ENCODE peak calls at places on chromosomes 13 and 19, in seven cellular contexts. U is cardiac muscle cell, H is tibial artery, N is thoracic aorta, G is neural progenitor cell, M is brain microvascular endothelial cell, C is lower lobe of right lung. A is an unnamed sample.

GRCh38 chr13:19071161-19071936 is 110.3 kb downstream of the TUBA3C start:
- DNase-seq in U (no peak), G (no peak), C (no peak), H (no peak), M (no peak), N (no peak), A (no peak)

GRCh38 chr13:98393873-98394272 is 183.0 kb downstream of the STK24 start:
- DNase-seq in C (no peak), G (no peak), H (no peak), M (no peak), U (no peak), N (no peak), A (no peak)

GRCh38 chr19:9996541-9996940 is 13.8 kb downstream of the COL5A3 start:
- DNase-seq in H (no peak), G (no peak), M (no peak), U (no peak), N (no peak), C (no peak), A (no peak)

GRCh38 chr13:97026759-97027555 is 32.7 kb upstream of the OXGR1 start:
- DNase-seq in N (no peak), M (no peak), U (no peak), C (no peak), G (no peak), H (no peak), A (no peak)

GRCh38 chr13:98315902-98316301 is 138.8 kb upstream of the RNF113B start:
- DNase-seq in G (no peak), C (no peak), H (no peak), U (peak; percentile 42), M (no peak), N (no peak), A (no peak)

GRCh38 chr19:30909216-30909615 is 440.0 kb downstream of the TSHZ3 start:
- DNase-seq in M (no peak), C (no peak), G (no peak), U (no peak), N (no peak), H (no peak), A (no peak)

GRCh38 chr19:43620061-43621001 is 902 bp upstream of the ZNF428 start:
- DNase-seq in C (peak; percentile 89), H (no peak), M (no peak), N (peak; percentile 63), G (no peak), U (no peak), A (no peak)

GRCh38 chr13:19561585-19561984 is 253 bp upstream of the TPTE2 start:
- DNase-seq in M (no peak), N (no peak), H (no peak), G (no peak), U (no peak), C (no peak), A (no peak)

GRCh38 chr19:38975861-38976271 is 324 bp upstream of the FBXO17 start:
- DNase-seq in N (no peak), M (no peak), C (no peak), H (no peak), G (peak; percentile 67), U (no peak), A (no peak)

GRCh38 chr13:53151692-53152421 is 123.2 kb downstream of the OLFM4 start:
- DNase-seq in H (no peak), N (no peak), G (peak; percentile 87), M (peak; percentile 2), C (no peak), U (peak; percentile 85), A (no peak)

GRCh38 chr19:7230826-7231225 is 63.4 kb downstream of the INSR start:
- DNase-seq in M (no peak), G (no peak), N (no peak), H (peak; percentile 81), C (no peak), U (no peak), A (no peak)

GRCh38 chr13:112095354-112095753 is 28.4 kb downstream of the SOX1 start:
- DNase-seq in U (no peak), G (no peak), M (no peak), H (peak; percentile 41), C (no peak), N (no peak), A (no peak)

GRCh38 chr19:15469513-15470297 is 5.4 kb upstream of the RASAL3 start:
- DNase-seq in N (no peak), U (no peak), G (peak; percentile 32), H (no peak), M (no peak), C (no peak), A (no peak)

GRCh38 chr13:106533101-106533939 is 2.1 kb downstream of the EFNB2 start:
- DNase-seq in N (no peak), U (peak; percentile 92), G (peak; percentile 93), M (peak; percentile 81), C (peak; percentile 89), H (peak; percentile 89), A (no peak)

GRCh38 chr13:97810152-97810551 is 143.3 kb upstream of the IPO5 start:
- DNase-seq in C (no peak), G (peak; percentile 15), H (no peak), U (peak; percentile 6), M (peak; percentile 7), N (no peak), A (no peak)

GRCh38 chr19:48646192-48646911 is 365 bp upstream of the CA11 start:
- DNase-seq in H (peak; percentile 94), M (peak; percentile 68), N (no peak), G (peak; percentile 96), C (peak; percentile 90), U (peak; percentile 94), A (no peak)

GRCh38 chr13:67148219-67148583 is 81.9 kb downstream of the PCDH9 start:
- DNase-seq in C (no peak), N (no peak), U (no peak), M (peak; percentile 6), G (no peak), H (no peak), A (peak; percentile 22)

GRCh38 chr13:31946091-31946770 is 85.3 kb upstream of the FRY start:
- DNase-seq in M (no peak), G (no peak), U (no peak), H (no peak), C (no peak), N (no peak), A (peak; percentile 67)

GRCh38 chr13:33730147-33730546 is 87.8 kb upstream of the RFC3 start:
- DNase-seq in M (no peak), C (no peak), H (no peak), G (no peak), U (no peak), N (no peak), A (no peak)

GRCh38 chr19:34432797-34433196 is 4.6 kb downstream of the UBA2 start:
- DNase-seq in G (no peak), U (peak; percentile 5), H (peak; percentile 93), M (peak; percentile 18), N (no peak), C (no peak), A (no peak)

GRCh38 chr19:1171755-1172352 is 2.2 kb downstream of the SBNO2 start:
- DNase-seq in G (peak; percentile 57), C (peak; percentile 46), H (no peak), U (no peak), N (no peak), M (no peak), A (no peak)

GRCh38 chr13:33379597-33379996 is 94.0 kb upstream of the STARD13 start:
- DNase-seq in H (no peak), N (no peak), G (no peak), C (no peak), U (no peak), M (no peak), A (no peak)

GRCh38 chr13:113837554-113838355 is 26.1 kb downstream of the GAS6 start:
- DNase-seq in M (peak; percentile 96), U (peak; percentile 52), C (peak; percentile 84), H (peak; percentile 99), G (no peak), N (peak; percentile 93), A (peak; percentile 89)

DNA sequence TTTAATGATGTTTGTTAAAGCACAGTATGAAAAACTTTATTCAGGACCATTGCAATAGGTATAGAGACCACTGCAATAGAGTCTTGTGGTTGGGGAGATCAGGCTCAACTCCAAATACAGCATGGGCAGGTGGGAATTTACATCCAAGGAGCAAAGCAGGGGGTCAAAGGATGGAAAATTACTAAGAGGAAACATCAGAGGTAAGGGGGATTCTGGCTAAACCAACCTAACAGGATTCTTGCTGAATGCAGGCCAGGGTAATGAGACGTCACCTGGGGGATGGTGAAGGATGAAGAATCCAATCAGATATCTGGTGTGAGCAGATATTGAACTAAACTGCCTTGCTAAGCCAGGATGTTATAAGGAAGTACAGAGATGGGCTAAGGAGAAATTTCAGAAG is 126.6 kb upstream of the MIR17HG start:
- DNase-seq in G (no peak), U (no peak), C (no peak), N (no peak), M (no peak), H (no peak), A (no peak)
- H3K27me3 ChIP-seq in G (no peaks in the 10 kb centered on the region), U (no peaks in the 10 kb centered on the region), C (no peaks in the 10 kb centered on the region), N (no peaks in the 10 kb centered on the region), M (no peaks in the 10 kb centered on the region), H (no peaks in the 10 kb centered on the region), A (no peaks in the 10 kb centered on the region)

GRCh38 chr19:29285878-29286277 is 72.9 kb upstream of the UQCRFS1 start:
- DNase-seq in N (no peak), C (no peak), M (no peak), G (peak; percentile 76), U (peak; percentile 36), H (peak; percentile 11), A (no peak)
- TF ChIP-seq CTCF in N (no peak), C (no peak), M (no peak), G (peak; percentile 70), U (peak; percentile 14), H (no peak), A (peak; percentile 17)

DNA sequence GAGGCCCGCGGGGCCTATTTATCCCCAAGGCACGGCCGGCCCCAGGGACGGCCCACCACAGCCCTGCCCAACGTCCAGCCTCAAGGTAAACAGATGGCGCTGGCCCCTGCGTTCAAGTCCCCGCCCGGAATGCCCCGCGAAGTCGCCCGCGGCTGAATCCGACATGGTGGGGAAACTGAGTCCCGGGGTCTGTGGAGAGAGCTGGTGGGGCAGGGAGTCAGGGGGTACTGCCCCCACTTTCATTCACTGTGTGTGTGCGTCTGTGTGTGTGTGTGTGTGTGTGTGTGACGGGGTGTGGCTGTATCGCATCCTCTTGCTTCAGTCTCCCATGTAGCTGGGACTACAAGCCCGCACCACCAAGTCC is 192 bp upstream of the COMP start:
- DNase-seq in H (no peak), G (no peak), M (no peak), N (no peak), U (no peak), C (no peak), A (no peak)
- H3K27me3 ChIP-seq in H (peaks cover 17% of the 10 kb centered on the region), G (peaks cover 100% of the 10 kb centered on the region), M (peaks cover 71% of the 10 kb centered on the region), N (peaks cover 26% of the 10 kb centered on the region), U (peaks cover 100% of the 10 kb centered on the region), C (peaks cover 93% of the 10 kb centered on the region), A (peaks cover 36% of the 10 kb centered on the region)

DNA sequence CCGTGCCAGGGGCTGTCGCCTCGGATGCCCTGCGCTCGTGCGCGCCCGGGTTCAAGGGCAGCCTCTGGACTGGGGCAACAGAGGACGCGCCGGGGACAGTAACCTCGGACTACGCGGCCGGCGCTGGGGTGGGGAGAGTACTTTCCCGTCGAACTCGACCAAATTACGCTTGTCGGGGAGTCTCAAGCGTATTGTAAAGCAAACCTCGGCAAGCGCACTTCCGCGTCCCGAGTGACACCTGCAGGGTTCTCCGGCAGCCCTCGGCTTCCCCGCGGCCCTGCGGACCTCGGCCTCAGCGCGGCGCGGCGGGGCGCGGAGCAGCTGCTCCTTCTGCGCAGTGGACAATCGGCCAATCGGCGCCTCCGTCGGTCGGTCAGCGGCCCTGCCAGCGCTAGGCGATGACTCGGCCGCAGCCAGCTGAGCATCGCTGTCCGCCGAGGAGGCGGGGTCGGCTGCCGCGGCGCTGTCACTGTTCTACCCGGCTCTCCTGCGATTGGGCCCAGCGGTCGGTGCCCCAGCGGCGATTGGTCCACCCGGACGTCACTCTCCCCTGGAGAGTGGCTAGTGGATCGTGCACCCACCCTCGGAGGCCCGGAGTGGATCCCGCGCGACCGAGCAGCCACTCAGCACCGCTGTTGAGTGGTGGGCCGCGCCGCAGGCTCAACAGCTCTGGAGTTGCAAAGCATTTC is at the start of gene SLC46A3:
- DNase-seq in U (peak; percentile 97), C (peak; percentile 98), N (peak; percentile 96), M (peak; percentile 100), H (peak; percentile 100), G (peak; percentile 98), A (peak; percentile 89)
- TF ChIP-seq CTCF in U (no peak), C (peak; percentile 21), N (peak; percentile 21), M (peak; percentile 3), H (peak; percentile 13), G (peak; percentile 22), A (peak; percentile 8)